ENCODE peak calls at places on chromosomes 5 and 9, in seven cellular contexts. C is A549, Q is WTC11, R is hypothalamus, Y is heart right ventricle, Z is endothelial cell, O is lung. X is an unnamed sample.

GRCh38 chr9:107749787-107750444 is 260.3 kb upstream of the KLF4 start:
- DNase-seq in C (peak), Q (peak), R (peak), Y (peak), Z (no peak), O (peak), X (no peak)

GRCh38 chr5:173864126-173865075 is 23.7 kb upstream of the CPEB4 start:
- DNase-seq in C (no peak), Q (no peak), R (peak), Y (peak), Z (no peak), O (no peak), X (no peak)

GRCh38 chr5:144812770-144813169 is 642.1 kb downstream of the KCTD16 start:
- DNase-seq in C (no peak), Q (no peak), R (no peak), Y (no peak), Z (no peak), O (peak), X (no peak)

GRCh38 chr9:135818718-135819475 is 88.4 kb downstream of the CAMSAP1 start:
- DNase-seq in C (no peak), Q (no peak), R (no peak), Y (no peak), Z (no peak), O (no peak), X (no peak)

GRCh38 chr5:156556666-156557401 is 229.9 kb downstream of the SGCD start:
- DNase-seq in C (no peak), Q (no peak), R (no peak), Y (no peak), Z (no peak), O (no peak), X (no peak)

GRCh38 chr5:156920042-156920860 is 42.8 kb downstream of the TIMD4 start:
- DNase-seq in C (no peak), Q (no peak), R (no peak), Y (no peak), Z (no peak), O (no peak), X (no peak)

GRCh38 chr5:155529366-155529765 is 515.8 kb downstream of the KIF4B start:
- DNase-seq in C (no peak), Q (no peak), R (no peak), Y (no peak), Z (no peak), O (no peak), X (no peak)

GRCh38 chr5:82163459-82164108 is 114.6 kb downstream of the RPS23 start:
- DNase-seq in C (no peak), Q (no peak), R (no peak), Y (no peak), Z (no peak), O (no peak), X (no peak)

GRCh38 chr5:36570268-36570667 is 36.1 kb upstream of the SLC1A3 start:
- DNase-seq in C (no peak), Q (no peak), R (no peak), Y (peak), Z (no peak), O (no peak), X (no peak)

GRCh38 chr5:68086857-68087256 is 128.7 kb upstream of the PIK3R1 start:
- DNase-seq in C (no peak), Q (no peak), R (peak), Y (peak), Z (no peak), O (no peak), X (no peak)

GRCh38 chr5:176570044-176570443 is 20.9 kb downstream of the CDHR2 start:
- DNase-seq in C (no peak), Q (no peak), R (no peak), Y (no peak), Z (no peak), O (no peak), X (no peak)

GRCh38 chr9:98978231-98978681 is 34.5 kb downstream of the COL15A1 start:
- DNase-seq in C (no peak), Q (no peak), R (no peak), Y (peak), Z (peak), O (no peak), X (no peak)

GRCh38 chr5:113202904-113203716 is 226.5 kb downstream of the DCP2 start:
- DNase-seq in C (no peak), Q (no peak), R (peak), Y (peak), Z (no peak), O (peak), X (peak)

GRCh38 chr5:139236479-139236878 is 38.3 kb upstream of the SIL1 start:
- DNase-seq in C (no peak), Q (no peak), R (no peak), Y (no peak), Z (no peak), O (no peak), X (no peak)

GRCh38 chr9:93123561-93124283 is 10.3 kb downstream of the NINJ1 start:
- DNase-seq in C (no peak), Q (no peak), R (no peak), Y (no peak), Z (peak), O (no peak), X (peak)

GRCh38 chr5:116626272-116626723 is 51.7 kb upstream of the SEMA6A start:
- DNase-seq in C (no peak), Q (no peak), R (peak), Y (peak), Z (no peak), O (peak), X (no peak)

GRCh38 chr5:139671096-139671841 is 23.1 kb downstream of the CXXC5 start:
- DNase-seq in C (no peak), Q (no peak), R (peak), Y (no peak), Z (peak), O (no peak), X (no peak)

GRCh38 chr9:86557918-86558317 is 203.7 kb upstream of the TUT7 start:
- DNase-seq in C (no peak), Q (no peak), R (no peak), Y (no peak), Z (no peak), O (no peak), X (no peak)

GRCh38 chr5:67203701-67204074 is 7.1 kb upstream of the CD180 start:
- DNase-seq in C (no peak), Q (no peak), R (no peak), Y (no peak), Z (no peak), O (no peak), X (no peak)

GRCh38 chr9:124950050-124950718 is 9.3 kb upstream of the GOLGA1 start:
- DNase-seq in C (no peak), Q (no peak), R (no peak), Y (no peak), Z (no peak), O (no peak), X (no peak)

GRCh38 chr5:72238712-72239445 is 81.2 kb downstream of the MRPS27 start:
- DNase-seq in C (no peak), Q (peak), R (no peak), Y (no peak), Z (no peak), O (no peak), X (no peak)

X was measured in glutamatergic neuron.